ENCODE peak calls at places on chromosomes 6 and 20, in six cellular contexts. One of them, this sample, is unnamed.

GRCh38 chr6:139708342-139709199 is 334.1 kb upstream of the CITED2 start:
- DNase-seq in AG08396: peak
- DNase-seq in activated CD8-positive, alpha-beta memory T cell treated with anti-CD3 and anti-CD28 coated beads for 1 hour: no peak
- DNase-seq in hepatocyte: peak
- DNase-seq in NCI-H146: no peak
- DNase-seq in left ventricle myocardium inferior: no peak
- DNase-seq in this sample: no peak

GRCh38 chr6:27059621-27060425 is 187.7 kb upstream of the PRSS16 start:
- DNase-seq in AG08396: no peak
- DNase-seq in activated CD8-positive, alpha-beta memory T cell treated with anti-CD3 and anti-CD28 coated beads for 1 hour: no peak
- DNase-seq in hepatocyte: no peak
- DNase-seq in NCI-H146: peak
- DNase-seq in left ventricle myocardium inferior: no peak
- DNase-seq in this sample: no peak

GRCh38 chr6:90835584-90836212 is 248.8 kb upstream of the MAP3K7 start:
- DNase-seq in AG08396: no peak
- DNase-seq in activated CD8-positive, alpha-beta memory T cell treated with anti-CD3 and anti-CD28 coated beads for 1 hour: no peak
- DNase-seq in hepatocyte: peak
- DNase-seq in NCI-H146: peak
- DNase-seq in left ventricle myocardium inferior: no peak
- DNase-seq in this sample: no peak

GRCh38 chr20:58893355-58894151 is 41.0 kb downstream of the GNAS start:
- DNase-seq in AG08396: no peak
- DNase-seq in activated CD8-positive, alpha-beta memory T cell treated with anti-CD3 and anti-CD28 coated beads for 1 hour: no peak
- DNase-seq in hepatocyte: no peak
- DNase-seq in NCI-H146: no peak
- DNase-seq in left ventricle myocardium inferior: no peak
- DNase-seq in this sample: no peak

GRCh38 chr6:66858196-66858595 is 1151.2 kb upstream of the EYS start:
- DNase-seq in AG08396: no peak
- DNase-seq in activated CD8-positive, alpha-beta memory T cell treated with anti-CD3 and anti-CD28 coated beads for 1 hour: no peak
- DNase-seq in hepatocyte: no peak
- DNase-seq in NCI-H146: no peak
- DNase-seq in left ventricle myocardium inferior: no peak
- DNase-seq in this sample: no peak

GRCh38 chr20:52410182-52410647 is 218.6 kb upstream of the ZFP64 start:
- DNase-seq in AG08396: no peak
- DNase-seq in activated CD8-positive, alpha-beta memory T cell treated with anti-CD3 and anti-CD28 coated beads for 1 hour: peak
- DNase-seq in hepatocyte: peak
- DNase-seq in NCI-H146: no peak
- DNase-seq in left ventricle myocardium inferior: no peak
- DNase-seq in this sample: no peak

GRCh38 chr6:142851601-142852000 is 93.4 kb downstream of the HIVEP2 start:
- DNase-seq in AG08396: no peak
- DNase-seq in activated CD8-positive, alpha-beta memory T cell treated with anti-CD3 and anti-CD28 coated beads for 1 hour: no peak
- DNase-seq in hepatocyte: no peak
- DNase-seq in NCI-H146: no peak
- DNase-seq in left ventricle myocardium inferior: no peak
- DNase-seq in this sample: no peak

GRCh38 chr20:37681384-37681977 is 12.3 kb upstream of the CTNNBL1 start:
- DNase-seq in AG08396: no peak
- DNase-seq in activated CD8-positive, alpha-beta memory T cell treated with anti-CD3 and anti-CD28 coated beads for 1 hour: no peak
- DNase-seq in hepatocyte: no peak
- DNase-seq in NCI-H146: no peak
- DNase-seq in left ventricle myocardium inferior: no peak
- DNase-seq in this sample: no peak

GRCh38 chr6:109381007-109381746 is 1.1 kb downstream of the CD164 start:
- DNase-seq in AG08396: peak
- DNase-seq in activated CD8-positive, alpha-beta memory T cell treated with anti-CD3 and anti-CD28 coated beads for 1 hour: no peak
- DNase-seq in hepatocyte: no peak
- DNase-seq in NCI-H146: peak
- DNase-seq in left ventricle myocardium inferior: no peak
- DNase-seq in this sample: no peak

GRCh38 chr6:123681957-123682462 is 45.3 kb upstream of the TRDN start:
- DNase-seq in AG08396: no peak
- DNase-seq in activated CD8-positive, alpha-beta memory T cell treated with anti-CD3 and anti-CD28 coated beads for 1 hour: no peak
- DNase-seq in hepatocyte: no peak
- DNase-seq in NCI-H146: peak
- DNase-seq in left ventricle myocardium inferior: no peak
- DNase-seq in this sample: no peak

GRCh38 chr20:46558511-46558959 is 8.1 kb upstream of the OCSTAMP start:
- DNase-seq in AG08396: peak
- DNase-seq in activated CD8-positive, alpha-beta memory T cell treated with anti-CD3 and anti-CD28 coated beads for 1 hour: no peak
- DNase-seq in hepatocyte: peak
- DNase-seq in NCI-H146: no peak
- DNase-seq in left ventricle myocardium inferior: no peak
- DNase-seq in this sample: peak

GRCh38 chr20:14866841-14867514 is 529.6 kb upstream of the FLRT3 start:
- DNase-seq in AG08396: no peak
- DNase-seq in activated CD8-positive, alpha-beta memory T cell treated with anti-CD3 and anti-CD28 coated beads for 1 hour: no peak
- DNase-seq in hepatocyte: no peak
- DNase-seq in NCI-H146: peak
- DNase-seq in left ventricle myocardium inferior: no peak
- DNase-seq in this sample: no peak

GRCh38 chr6:105592329-105592728 is 189.4 kb upstream of the PREP start:
- DNase-seq in AG08396: no peak
- DNase-seq in activated CD8-positive, alpha-beta memory T cell treated with anti-CD3 and anti-CD28 coated beads for 1 hour: no peak
- DNase-seq in hepatocyte: no peak
- DNase-seq in NCI-H146: no peak
- DNase-seq in left ventricle myocardium inferior: no peak
- DNase-seq in this sample: no peak

GRCh38 chr6:70124882-70125535 is 177.9 kb downstream of the COL9A1 start:
- DNase-seq in AG08396: no peak
- DNase-seq in activated CD8-positive, alpha-beta memory T cell treated with anti-CD3 and anti-CD28 coated beads for 1 hour: no peak
- DNase-seq in hepatocyte: peak
- DNase-seq in NCI-H146: no peak
- DNase-seq in left ventricle myocardium inferior: no peak
- DNase-seq in this sample: no peak

GRCh38 chr20:32961956-32962517 is 42.2 kb downstream of the SUN5 start:
- DNase-seq in AG08396: peak
- DNase-seq in activated CD8-positive, alpha-beta memory T cell treated with anti-CD3 and anti-CD28 coated beads for 1 hour: no peak
- DNase-seq in hepatocyte: peak
- DNase-seq in NCI-H146: no peak
- DNase-seq in left ventricle myocardium inferior: no peak
- DNase-seq in this sample: no peak

GRCh38 chr20:1557605-1558004 is at the start of gene SIRPD:
- DNase-seq in AG08396: no peak
- DNase-seq in activated CD8-positive, alpha-beta memory T cell treated with anti-CD3 and anti-CD28 coated beads for 1 hour: no peak
- DNase-seq in hepatocyte: no peak
- DNase-seq in NCI-H146: no peak
- DNase-seq in left ventricle myocardium inferior: no peak
- DNase-seq in this sample: no peak

GRCh38 chr6:149815788-149816187 is 48.4 kb downstream of the LRP11 start:
- DNase-seq in AG08396: no peak
- DNase-seq in activated CD8-positive, alpha-beta memory T cell treated with anti-CD3 and anti-CD28 coated beads for 1 hour: no peak
- DNase-seq in hepatocyte: no peak
- DNase-seq in NCI-H146: no peak
- DNase-seq in left ventricle myocardium inferior: no peak
- DNase-seq in this sample: no peak

GRCh38 chr6:35581633-35582032 is 68.9 kb upstream of the TULP1 start:
- DNase-seq in AG08396: no peak
- DNase-seq in activated CD8-positive, alpha-beta memory T cell treated with anti-CD3 and anti-CD28 coated beads for 1 hour: no peak
- DNase-seq in hepatocyte: no peak
- DNase-seq in NCI-H146: no peak
- DNase-seq in left ventricle myocardium inferior: no peak
- DNase-seq in this sample: no peak

GRCh38 chr6:41257369-41258195 is 28.9 kb downstream of the TREM1 start:
- DNase-seq in AG08396: no peak
- DNase-seq in activated CD8-positive, alpha-beta memory T cell treated with anti-CD3 and anti-CD28 coated beads for 1 hour: no peak
- DNase-seq in hepatocyte: peak
- DNase-seq in NCI-H146: peak
- DNase-seq in left ventricle myocardium inferior: no peak
- DNase-seq in this sample: no peak

GRCh38 chr6:33744895-33745546 is 1.7 kb downstream of the IP6K3 start:
- DNase-seq in AG08396: no peak
- DNase-seq in activated CD8-positive, alpha-beta memory T cell treated with anti-CD3 and anti-CD28 coated beads for 1 hour: no peak
- DNase-seq in hepatocyte: peak
- DNase-seq in NCI-H146: peak
- DNase-seq in left ventricle myocardium inferior: no peak
- DNase-seq in this sample: no peak

GRCh38 chr6:7463785-7464184 is 74.2 kb downstream of the RIOK1 start:
- DNase-seq in AG08396: no peak
- DNase-seq in activated CD8-positive, alpha-beta memory T cell treated with anti-CD3 and anti-CD28 coated beads for 1 hour: no peak
- DNase-seq in hepatocyte: peak
- DNase-seq in NCI-H146: no peak
- DNase-seq in left ventricle myocardium inferior: no peak
- DNase-seq in this sample: no peak

GRCh38 chr20:25148181-25148981 is 47.1 kb upstream of the ENTPD6 start:
- DNase-seq in AG08396: peak
- DNase-seq in activated CD8-positive, alpha-beta memory T cell treated with anti-CD3 and anti-CD28 coated beads for 1 hour: peak
- DNase-seq in hepatocyte: no peak
- DNase-seq in NCI-H146: peak
- DNase-seq in left ventricle myocardium inferior: peak
- DNase-seq in this sample: peak

GRCh38 chr6:90414352-90414751 is 117.7 kb upstream of the BACH2 start:
- DNase-seq in AG08396: no peak
- DNase-seq in activated CD8-positive, alpha-beta memory T cell treated with anti-CD3 and anti-CD28 coated beads for 1 hour: no peak
- DNase-seq in hepatocyte: no peak
- DNase-seq in NCI-H146: no peak
- DNase-seq in left ventricle myocardium inferior: no peak
- DNase-seq in this sample: no peak

GRCh38 chr6:25963426-25964123 is 973 bp downstream of the TRIM38 start:
- DNase-seq in AG08396: no peak
- DNase-seq in activated CD8-positive, alpha-beta memory T cell treated with anti-CD3 and anti-CD28 coated beads for 1 hour: no peak
- DNase-seq in hepatocyte: no peak
- DNase-seq in NCI-H146: peak
- DNase-seq in left ventricle myocardium inferior: no peak
- DNase-seq in this sample: no peak

GRCh38 chr20:17958326-17959256 is 10.0 kb downstream of the SNX5 start:
- DNase-seq in AG08396: no peak
- DNase-seq in activated CD8-positive, alpha-beta memory T cell treated with anti-CD3 and anti-CD28 coated beads for 1 hour: no peak
- DNase-seq in hepatocyte: peak
- DNase-seq in NCI-H146: no peak
- DNase-seq in left ventricle myocardium inferior: no peak
- DNase-seq in this sample: no peak

GRCh38 chr20:52799130-52799529 is 173.0 kb upstream of the TSHZ2 start:
- DNase-seq in AG08396: no peak
- DNase-seq in activated CD8-positive, alpha-beta memory T cell treated with anti-CD3 and anti-CD28 coated beads for 1 hour: no peak
- DNase-seq in hepatocyte: no peak
- DNase-seq in NCI-H146: no peak
- DNase-seq in left ventricle myocardium inferior: no peak
- DNase-seq in this sample: no peak

GRCh38 chr20:431012-431904 is 23.2 kb downstream of the RBCK1 start:
- DNase-seq in AG08396: peak
- DNase-seq in activated CD8-positive, alpha-beta memory T cell treated with anti-CD3 and anti-CD28 coated beads for 1 hour: no peak
- DNase-seq in hepatocyte: peak
- DNase-seq in NCI-H146: peak
- DNase-seq in left ventricle myocardium inferior: peak
- DNase-seq in this sample: peak

GRCh38 chr6:112254921-112255320 is 554 bp upstream of the LAMA4 start:
- DNase-seq in AG08396: no peak
- DNase-seq in activated CD8-positive, alpha-beta memory T cell treated with anti-CD3 and anti-CD28 coated beads for 1 hour: no peak
- DNase-seq in hepatocyte: no peak
- DNase-seq in NCI-H146: no peak
- DNase-seq in left ventricle myocardium inferior: no peak
- DNase-seq in this sample: no peak

GRCh38 chr6:37653229-37653628 is 44.5 kb downstream of the MDGA1 start:
- DNase-seq in AG08396: no peak
- DNase-seq in activated CD8-positive, alpha-beta memory T cell treated with anti-CD3 and anti-CD28 coated beads for 1 hour: no peak
- DNase-seq in hepatocyte: no peak
- DNase-seq in NCI-H146: no peak
- DNase-seq in left ventricle myocardium inferior: no peak
- DNase-seq in this sample: no peak

GRCh38 chr6:166046982-166047381 is 120.7 kb downstream of the TBXT start:
- DNase-seq in AG08396: no peak
- DNase-seq in activated CD8-positive, alpha-beta memory T cell treated with anti-CD3 and anti-CD28 coated beads for 1 hour: no peak
- DNase-seq in hepatocyte: no peak
- DNase-seq in NCI-H146: no peak
- DNase-seq in left ventricle myocardium inferior: no peak
- DNase-seq in this sample: no peak

GRCh38 chr20:57398231-57398821 is 7.1 kb downstream of the RBM38 start:
- DNase-seq in AG08396: no peak
- DNase-seq in activated CD8-positive, alpha-beta memory T cell treated with anti-CD3 and anti-CD28 coated beads for 1 hour: peak
- DNase-seq in hepatocyte: no peak
- DNase-seq in NCI-H146: peak
- DNase-seq in left ventricle myocardium inferior: peak
- DNase-seq in this sample: peak

GRCh38 chr6:162151050-162151658 is 576.4 kb downstream of the PRKN start:
- DNase-seq in AG08396: no peak
- DNase-seq in activated CD8-positive, alpha-beta memory T cell treated with anti-CD3 and anti-CD28 coated beads for 1 hour: no peak
- DNase-seq in hepatocyte: no peak
- DNase-seq in NCI-H146: no peak
- DNase-seq in left ventricle myocardium inferior: no peak
- DNase-seq in this sample: no peak

GRCh38 chr20:50625986-50626677 is 65.2 kb downstream of the RIPOR3 start:
- DNase-seq in AG08396: peak
- DNase-seq in activated CD8-positive, alpha-beta memory T cell treated with anti-CD3 and anti-CD28 coated beads for 1 hour: no peak
- DNase-seq in hepatocyte: peak
- DNase-seq in NCI-H146: peak
- DNase-seq in left ventricle myocardium inferior: peak
- DNase-seq in this sample: peak

GRCh38 chr6:153856929-153857376 is 182.1 kb upstream of the OPRM1 start:
- DNase-seq in AG08396: no peak
- DNase-seq in activated CD8-positive, alpha-beta memory T cell treated with anti-CD3 and anti-CD28 coated beads for 1 hour: no peak
- DNase-seq in hepatocyte: no peak
- DNase-seq in NCI-H146: no peak
- DNase-seq in left ventricle myocardium inferior: no peak
- DNase-seq in this sample: no peak